ENCODE peak calls at places on chromosomes 1 and 21, in seven cellular contexts. One of them, this sample, is unnamed.
A peak's percentile ranks its signal among the peaks of the same experiment; 100 is the strongest.

GRCh38 chr1:54160351-54160750 is 7.6 kb upstream of the CDCP2 start:
- DNase-seq in GM23338: no peak
- DNase-seq in Right ventricle myocardium superior: no peak
- DNase-seq in stimulated activated CD4-positive, alpha-beta T cell treated with anti-CD3 and anti-CD28 coated beads, Interleukin-12 subunit alpha, Interleukin-12 subunit beta, amount 100 ng/mL, for 48 hours: no peak
- DNase-seq in upper lobe of left lung: no peak
- DNase-seq in anterior cingulate cortex: no peak
- DNase-seq in AG09309: no peak
- DNase-seq in this sample: no peak

GRCh38 chr1:20500716-20501115 is 7.2 kb downstream of the MUL1 start:
- DNase-seq in GM23338: no peak
- DNase-seq in Right ventricle myocardium superior: no peak
- DNase-seq in stimulated activated CD4-positive, alpha-beta T cell treated with anti-CD3 and anti-CD28 coated beads, Interleukin-12 subunit alpha, Interleukin-12 subunit beta, amount 100 ng/mL, for 48 hours: no peak
- DNase-seq in upper lobe of left lung: peak; percentile 47
- DNase-seq in anterior cingulate cortex: no peak
- DNase-seq in AG09309: no peak
- DNase-seq in this sample: no peak

GRCh38 chr1:228198977-228199590 is 8.8 kb upstream of the OBSCN start:
- DNase-seq in GM23338: no peak
- DNase-seq in Right ventricle myocardium superior: no peak
- DNase-seq in stimulated activated CD4-positive, alpha-beta T cell treated with anti-CD3 and anti-CD28 coated beads, Interleukin-12 subunit alpha, Interleukin-12 subunit beta, amount 100 ng/mL, for 48 hours: no peak
- DNase-seq in upper lobe of left lung: no peak
- DNase-seq in anterior cingulate cortex: no peak
- DNase-seq in AG09309: no peak
- DNase-seq in this sample: no peak

GRCh38 chr1:201376464-201377374 is 761 bp downstream of the TNNT2 start:
- DNase-seq in GM23338: peak; percentile 97
- DNase-seq in Right ventricle myocardium superior: no peak
- DNase-seq in stimulated activated CD4-positive, alpha-beta T cell treated with anti-CD3 and anti-CD28 coated beads, Interleukin-12 subunit alpha, Interleukin-12 subunit beta, amount 100 ng/mL, for 48 hours: peak; percentile 7
- DNase-seq in upper lobe of left lung: no peak
- DNase-seq in anterior cingulate cortex: no peak
- DNase-seq in AG09309: no peak
- DNase-seq in this sample: peak; percentile 91

GRCh38 chr21:38902608-38903445 is 97.1 kb downstream of the ETS2 start:
- DNase-seq in GM23338: no peak
- DNase-seq in Right ventricle myocardium superior: no peak
- DNase-seq in stimulated activated CD4-positive, alpha-beta T cell treated with anti-CD3 and anti-CD28 coated beads, Interleukin-12 subunit alpha, Interleukin-12 subunit beta, amount 100 ng/mL, for 48 hours: no peak
- DNase-seq in upper lobe of left lung: no peak
- DNase-seq in anterior cingulate cortex: no peak
- DNase-seq in AG09309: no peak
- DNase-seq in this sample: no peak

GRCh38 chr1:167776151-167776550 is 54.4 kb downstream of the MPZL1 start:
- DNase-seq in GM23338: no peak
- DNase-seq in Right ventricle myocardium superior: no peak
- DNase-seq in stimulated activated CD4-positive, alpha-beta T cell treated with anti-CD3 and anti-CD28 coated beads, Interleukin-12 subunit alpha, Interleukin-12 subunit beta, amount 100 ng/mL, for 48 hours: no peak
- DNase-seq in upper lobe of left lung: no peak
- DNase-seq in anterior cingulate cortex: no peak
- DNase-seq in AG09309: no peak
- DNase-seq in this sample: no peak

GRCh38 chr1:13788795-13789194 is 88.8 kb downstream of the PRDM2 start:
- DNase-seq in GM23338: peak; percentile 40
- DNase-seq in Right ventricle myocardium superior: no peak
- DNase-seq in stimulated activated CD4-positive, alpha-beta T cell treated with anti-CD3 and anti-CD28 coated beads, Interleukin-12 subunit alpha, Interleukin-12 subunit beta, amount 100 ng/mL, for 48 hours: no peak
- DNase-seq in upper lobe of left lung: no peak
- DNase-seq in anterior cingulate cortex: no peak
- DNase-seq in AG09309: no peak
- DNase-seq in this sample: no peak

GRCh38 chr1:70490153-70490552 is 79.1 kb downstream of the CTH start:
- DNase-seq in GM23338: no peak
- DNase-seq in Right ventricle myocardium superior: no peak
- DNase-seq in stimulated activated CD4-positive, alpha-beta T cell treated with anti-CD3 and anti-CD28 coated beads, Interleukin-12 subunit alpha, Interleukin-12 subunit beta, amount 100 ng/mL, for 48 hours: no peak
- DNase-seq in upper lobe of left lung: no peak
- DNase-seq in anterior cingulate cortex: no peak
- DNase-seq in AG09309: no peak
- DNase-seq in this sample: no peak

GRCh38 chr1:104084380-104084779 is 334.7 kb downstream of the AMY1C start:
- DNase-seq in GM23338: peak; percentile 36
- DNase-seq in Right ventricle myocardium superior: no peak
- DNase-seq in stimulated activated CD4-positive, alpha-beta T cell treated with anti-CD3 and anti-CD28 coated beads, Interleukin-12 subunit alpha, Interleukin-12 subunit beta, amount 100 ng/mL, for 48 hours: no peak
- DNase-seq in upper lobe of left lung: no peak
- DNase-seq in anterior cingulate cortex: no peak
- DNase-seq in AG09309: no peak
- DNase-seq in this sample: peak; percentile 9

This sample was measured in iPS-NIHi11.